ENCODE peak calls at places on chromosome 20, in seven cellular contexts. Z, L, P, N, I, W and D are unnamed samples.

GRCh38 chr20:37999526-38000263 is 33.6 kb downstream of the TTI1 start:
- DNase-seq in Z (no peak), L (no peak), P (no peak), N (no peak), I (no peak), W (no peak), D (no peak)

GRCh38 chr20:1164871-1165270 is 19.9 kb downstream of the TMEM74B start:
- DNase-seq in Z (no peak), L (no peak), P (no peak), N (no peak), I (no peak), W (no peak), D (no peak)

GRCh38 chr20:15060265-15061060 is 723.1 kb upstream of the FLRT3 start:
- DNase-seq in Z (no peak), L (peak; percentile 21), P (no peak), N (no peak), I (no peak), W (peak; percentile 13), D (no peak)

GRCh38 chr20:13294522-13294921 is 73.4 kb downstream of the ISM1 start:
- DNase-seq in Z (no peak), L (no peak), P (no peak), N (no peak), I (no peak), W (no peak), D (no peak)

GRCh38 chr20:58944610-58945009 is 36.4 kb upstream of the NELFCD start:
- DNase-seq in Z (no peak), L (no peak), P (no peak), N (no peak), I (no peak), W (no peak), D (no peak)

GRCh38 chr20:58842276-58842675 is 8.4 kb downstream of the GNAS-AS1 start:
- DNase-seq in Z (no peak), L (no peak), P (no peak), N (no peak), I (no peak), W (no peak), D (no peak)

GRCh38 chr20:23150304-23151007 is 64.3 kb upstream of the CD93 start:
- DNase-seq in Z (no peak), L (no peak), P (no peak), N (no peak), I (no peak), W (no peak), D (no peak)

GRCh38 chr20:12166053-12166717 is 248.5 kb downstream of the BTBD3 start:
- DNase-seq in Z (peak; percentile 56), L (no peak), P (peak; percentile 95), N (no peak), I (no peak), W (no peak), D (peak; percentile 83)

GRCh38 chr20:45303586-45304463 is 2.8 kb upstream of the RBPJL start:
- DNase-seq in Z (no peak), L (no peak), P (no peak), N (no peak), I (no peak), W (no peak), D (no peak)

GRCh38 chr20:44720994-44721784 is 6.0 kb downstream of the CCN5 start:
- DNase-seq in Z (peak; percentile 66), L (no peak), P (peak; percentile 77), N (no peak), I (no peak), W (no peak), D (peak; percentile 64)

GRCh38 chr20:13822459-13822858 is 37.6 kb downstream of the NDUFAF5 start:
- DNase-seq in Z (no peak), L (no peak), P (no peak), N (no peak), I (no peak), W (peak; percentile 26), D (no peak)

GRCh38 chr20:11245431-11245830 is 571.6 kb upstream of the JAG1 start:
- DNase-seq in Z (no peak), L (no peak), P (no peak), N (no peak), I (no peak), W (no peak), D (no peak)

GRCh38 chr20:8161262-8162071 is 29.4 kb downstream of the PLCB1 start:
- DNase-seq in Z (no peak), L (no peak), P (peak; percentile 23), N (no peak), I (no peak), W (no peak), D (no peak)

GRCh38 chr20:47561175-47561574 is 59.5 kb downstream of the NCOA3 start:
- DNase-seq in Z (no peak), L (no peak), P (peak; percentile 56), N (no peak), I (no peak), W (no peak), D (no peak)

GRCh38 chr20:5786930-5787826 is 37.0 kb downstream of the SHLD1 start:
- DNase-seq in Z (peak; percentile 68), L (no peak), P (peak; percentile 64), N (no peak), I (no peak), W (no peak), D (peak; percentile 18)

GRCh38 chr20:33370296-33370695 is 31.0 kb downstream of the CDK5RAP1 start:
- DNase-seq in Z (peak; percentile 23), L (no peak), P (no peak), N (no peak), I (peak; percentile 79), W (no peak), D (no peak)
- H3K36me3 ChIP-seq in Z (peaks cover 54% of the 10 kb centered on the region), L (peaks cover 17% of the 10 kb centered on the region), P (peaks cover 20% of the 10 kb centered on the region), N (peaks cover 60% of the 10 kb centered on the region), I (peaks cover 42% of the 10 kb centered on the region), W (peaks cover 6% of the 10 kb centered on the region), D (no peaks in the 10 kb centered on the region)

DNA sequence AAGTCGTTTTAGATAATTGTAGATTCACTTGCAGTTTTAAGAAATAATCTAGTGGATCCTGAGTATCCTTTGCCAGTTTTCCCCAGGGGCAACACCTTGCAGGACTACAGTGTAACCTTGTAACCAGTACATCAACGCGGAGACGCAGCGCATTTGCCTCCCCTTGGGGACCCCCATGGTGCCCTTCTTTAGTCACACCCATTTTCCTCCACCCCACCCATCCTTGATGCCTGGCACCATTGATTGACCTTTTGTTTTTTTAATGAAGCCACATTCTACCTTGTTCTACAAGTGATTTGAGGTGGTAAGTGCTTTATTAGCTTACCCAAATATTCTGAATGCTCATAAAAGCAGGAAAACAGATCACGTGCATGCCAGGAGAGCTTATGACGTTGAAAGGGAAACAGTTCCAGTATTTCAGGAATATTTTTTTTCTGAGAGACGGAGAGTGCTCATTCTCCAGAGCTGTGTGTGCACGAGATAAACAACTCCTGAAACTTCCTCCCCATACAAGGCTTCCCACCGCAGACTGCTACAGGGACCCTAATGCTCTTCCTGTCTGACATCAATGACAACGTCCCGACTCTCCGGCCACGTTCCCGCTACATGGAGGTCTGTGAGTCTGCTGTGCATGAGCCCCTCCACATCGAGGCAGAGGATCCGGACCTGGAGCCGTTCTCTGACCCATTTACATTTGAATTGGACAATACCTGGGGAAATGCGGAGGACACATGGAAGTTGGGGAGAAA is 35.7 kb downstream of the CDH26 start:
- DNase-seq in Z (no peak), L (no peak), P (no peak), N (no peak), I (no peak), W (peak; percentile 16), D (no peak)
- H3K4me3 ChIP-seq in Z (no peak overlapping the region), L (no peak overlapping the region), P (no peak overlapping the region), N (peak overlapping the region; percentile 15), I (no peak overlapping the region), W (peak overlapping the region; percentile 40), D (no peak overlapping the region)

DNA sequence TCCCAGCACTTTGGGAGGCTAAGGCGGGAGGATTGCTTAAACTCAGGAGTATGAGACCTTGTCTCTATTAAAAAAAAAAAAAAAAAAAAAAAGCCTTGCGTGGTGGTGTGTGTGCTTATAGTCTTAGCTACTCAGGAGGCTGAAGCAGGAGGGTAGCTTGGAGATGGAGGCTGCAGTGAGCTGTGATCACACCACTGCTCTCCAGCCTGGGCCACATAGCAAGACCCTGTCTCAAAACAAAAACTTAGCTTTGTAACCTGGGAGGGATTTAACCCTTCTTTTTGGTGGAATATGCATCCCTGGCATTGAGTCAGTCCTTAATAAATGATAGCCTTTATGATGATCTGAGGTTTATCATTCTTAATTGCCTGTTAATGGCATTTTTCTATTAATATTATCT is 12.8 kb downstream of the ASXL1 start:
- DNase-seq in Z (no peak), L (no peak), P (no peak), N (no peak), I (no peak), W (no peak), D (no peak)
- H3K36me3 ChIP-seq in Z (peaks cover 53% of the 10 kb centered on the region), L (peaks cover 6% of the 10 kb centered on the region), P (peaks cover 16% of the 10 kb centered on the region), N (peaks cover 16% of the 10 kb centered on the region), I (peaks cover 41% of the 10 kb centered on the region), W (peaks cover 8% of the 10 kb centered on the region), D (no peaks in the 10 kb centered on the region)

DNA sequence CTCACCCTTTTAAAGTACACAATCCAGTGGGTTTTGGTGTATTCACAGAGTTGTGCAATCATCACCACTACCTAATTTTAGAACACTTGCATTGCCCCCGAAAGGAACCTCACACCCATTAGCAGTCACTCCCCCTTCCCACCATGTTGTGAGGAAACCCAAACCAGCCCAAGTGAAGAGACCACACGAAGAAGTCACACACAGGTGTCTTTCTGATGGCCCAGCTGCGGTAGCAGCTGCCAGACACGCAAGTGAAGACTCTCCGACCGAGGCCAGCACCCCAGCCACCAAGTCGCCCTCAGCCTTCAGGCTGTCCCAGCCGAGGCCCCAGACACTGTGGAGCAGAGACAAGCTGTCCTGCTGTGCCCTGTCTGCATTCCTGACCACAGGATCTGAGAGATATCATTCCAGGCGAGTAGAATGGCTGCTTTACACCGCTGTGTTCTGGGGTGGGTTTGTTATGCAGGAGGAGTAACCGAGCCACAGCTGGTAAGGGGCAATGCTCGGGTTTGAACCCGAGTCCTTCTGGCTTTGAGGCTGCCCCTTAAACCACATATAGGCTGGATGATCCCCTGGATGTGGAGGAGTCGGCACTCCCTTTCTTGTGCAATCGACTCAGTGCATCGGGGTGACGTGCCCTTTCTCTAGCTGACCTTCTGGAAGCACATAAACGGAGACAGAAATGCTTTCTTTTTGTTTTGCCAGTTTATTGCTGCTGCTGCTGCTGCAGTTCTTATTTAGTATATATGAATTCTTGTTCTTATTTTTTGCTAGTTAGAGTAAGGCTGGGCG is 59.0 kb upstream of the PTPN1 start:
- DNase-seq in Z (peak; percentile 79), L (peak; percentile 80), P (peak; percentile 46), N (no peak), I (no peak), W (peak; percentile 54), D (peak; percentile 83)
- H3K4me3 ChIP-seq in Z (no peak overlapping the region), L (no peak overlapping the region), P (peak overlapping the region; percentile 5), N (peak overlapping the region; percentile 24), I (no peak overlapping the region), W (peak overlapping the region; percentile 6), D (no peak overlapping the region)

DNA sequence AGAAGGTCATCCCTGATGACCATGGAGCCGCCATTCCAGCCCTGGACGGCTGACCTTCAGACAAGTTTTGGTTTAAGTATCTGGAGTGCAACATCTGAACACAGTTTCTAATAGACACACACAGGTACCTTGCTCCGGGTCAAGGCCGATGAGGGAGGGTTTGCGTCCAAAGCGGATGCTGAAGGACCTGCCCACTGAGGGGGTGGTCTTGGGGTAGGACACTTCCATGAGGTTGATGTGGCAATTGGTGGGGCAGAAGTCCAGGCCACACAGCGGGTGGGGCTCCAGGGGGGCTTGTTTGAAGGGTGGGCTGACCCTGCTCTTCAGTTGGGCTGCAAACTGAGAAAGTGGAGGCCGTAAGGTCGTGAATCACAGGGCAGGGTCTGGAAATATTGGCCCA is 177.9 kb downstream of the PREX1 start:
- DNase-seq in Z (no peak), L (no peak), P (no peak), N (no peak), I (no peak), W (no peak), D (no peak)
- H3K36me3 ChIP-seq in Z (peaks cover 77% of the 10 kb centered on the region), L (no peaks in the 10 kb centered on the region), P (no peaks in the 10 kb centered on the region), N (peaks cover 81% of the 10 kb centered on the region), I (peaks cover 95% of the 10 kb centered on the region), W (no peaks in the 10 kb centered on the region), D (no peaks in the 10 kb centered on the region)